ENCODE peak calls at places on chromosomes 1 and 21, in five cellular contexts. N is MG63; Z is lung; C is stimulated activated CD4-positive, alpha-beta T cell treated with anti-CD3 and anti-CD28 coated beads, Interleukin-2, amount 100 ng/mL, for 48 hours; B is activated T-helper 1 cell treated with anti-CD3 and anti-CD28 coated beads, Interleukin-12 subunit alpha, Interleukin-12 subunit beta, Interleukin-2, Interleukin-4 antibody, amounts not matched to agents 30 ng/mL and 10 ng/mL and 1 ng/mL, durations not matched to agents 14 hours and 24 hours and 36 hours. E is an unnamed sample.

GRCh38 chr1:12799730-12800129 is 8.5 kb downstream of the PRAMEF1 start:
- DNase-seq in Z (no peak), C (no peak), N (no peak), B (no peak), E (no peak)

GRCh38 chr1:150321826-150322166 is 463 bp downstream of the PRPF3 start:
- DNase-seq in N (no peak), B (no peak), Z (no peak), C (no peak), E (no peak)

GRCh38 chr1:202144510-202145324 is at the start of gene ARL8A:
- DNase-seq in B (peak; percentile 71), N (peak; percentile 74), C (no peak), Z (peak; percentile 68), E (peak; percentile 70)

GRCh38 chr1:161069731-161070270 is at the start of gene ARHGAP30:
- DNase-seq in Z (peak; percentile 77), C (peak; percentile 66), N (no peak), B (peak; percentile 84), E (peak; percentile 35)

GRCh38 chr1:47340227-47340626 is 6.6 kb downstream of the CMPK1 start:
- DNase-seq in B (no peak), N (no peak), Z (no peak), C (no peak), E (no peak)

GRCh38 chr1:206933333-206933945 is 11.7 kb upstream of the FCMR start:
- DNase-seq in C (peak; percentile 72), N (peak; percentile 32), B (peak; percentile 37), Z (peak; percentile 52), E (no peak)

GRCh38 chr1:9852410-9853301 is 28.9 kb upstream of the CLSTN1 start:
- DNase-seq in Z (no peak), C (no peak), B (no peak), N (no peak), E (peak; percentile 83)

GRCh38 chr1:2457444-2457843 is 18.6 kb upstream of the PLCH2 start:
- DNase-seq in Z (no peak), N (no peak), B (no peak), C (no peak), E (no peak)

GRCh38 chr1:37393585-37394120 is 80.7 kb upstream of the ZC3H12A start:
- DNase-seq in B (no peak), N (no peak), C (no peak), Z (no peak), E (no peak)

GRCh38 chr1:116407033-116407432 is 34.0 kb downstream of the ATP1A1 start:
- DNase-seq in C (no peak), B (no peak), N (no peak), Z (no peak), E (no peak)

GRCh38 chr1:7707527-7707926 is 63.6 kb upstream of the VAMP3 start:
- DNase-seq in B (no peak), C (no peak), N (peak; percentile 30), Z (no peak), E (no peak)

GRCh38 chr1:202143011-202143767 is 1.3 kb downstream of the ARL8A start:
- DNase-seq in C (no peak), B (no peak), N (no peak), Z (peak; percentile 47), E (no peak)

GRCh38 chr21:34543017-34543416 is 31.0 kb upstream of the KCNE1 start:
- DNase-seq in N (no peak), B (no peak), Z (no peak), C (no peak), E (no peak)

GRCh38 chr1:19656780-19657475 is 7.7 kb upstream of the HTR6 start:
- DNase-seq in C (no peak), Z (no peak), N (no peak), B (no peak), E (no peak)

GRCh38 chr1:244665771-244666217 is 12.9 kb downstream of the DESI2 start:
- DNase-seq in B (no peak), N (no peak), C (no peak), Z (no peak), E (no peak)

GRCh38 chr1:160144921-160145320 is 6.5 kb upstream of the ATP1A4 start:
- DNase-seq in Z (no peak), B (no peak), C (no peak), N (peak; percentile 55), E (no peak)

GRCh38 chr1:1303736-1304135 is 4.0 kb downstream of the ACAP3 start:
- DNase-seq in N (no peak), B (no peak), Z (no peak), C (no peak), E (no peak)

GRCh38 chr1:114692947-114693346 is 2.4 kb downstream of the AMPD1 start:
- DNase-seq in B (no peak), C (no peak), Z (no peak), N (no peak), E (no peak)

GRCh38 chr1:13836631-13837030 is 136.6 kb downstream of the PRDM2 start:
- DNase-seq in Z (no peak), N (no peak), B (no peak), C (no peak), E (no peak)

GRCh38 chr1:63547621-63548294 is 24.4 kb downstream of the EFCAB7 start:
- DNase-seq in B (no peak), Z (no peak), N (peak; percentile 59), C (no peak), E (no peak)

GRCh38 chr1:35437200-35437599 is 120.0 kb downstream of the KIAA0319L start:
- DNase-seq in N (no peak), C (no peak), Z (no peak), B (no peak), E (no peak)

GRCh38 chr1:10867138-10867721 is 70.8 kb upstream of the CASZ1 start:
- DNase-seq in N (peak; percentile 67), Z (peak; percentile 38), B (peak; percentile 48), C (peak; percentile 64), E (peak; percentile 62)

GRCh38 chr1:59332983-59333382 is 36.1 kb downstream of the FGGY start:
- DNase-seq in Z (no peak), N (peak; percentile 14), C (peak; percentile 2), B (peak; percentile 47), E (no peak)

GRCh38 chr1:247433922-247434476 is 18.0 kb downstream of the NLRP3 start:
- DNase-seq in B (no peak), Z (no peak), N (no peak), C (no peak), E (no peak)

GRCh38 chr1:90335566-90335965 is 340.7 kb downstream of the ZNF326 start:
- DNase-seq in Z (no peak), C (no peak), B (no peak), N (no peak), E (no peak)

GRCh38 chr1:93565496-93566221 is 116.0 kb downstream of the BCAR3 start:
- DNase-seq in C (no peak), B (no peak), Z (no peak), N (peak; percentile 65), E (no peak)

GRCh38 chr1:65538013-65538578 is 117.6 kb downstream of the LEPR start:
- DNase-seq in N (no peak), B (no peak), Z (no peak), C (no peak), E (no peak)

GRCh38 chr21:45768741-45769049 is 125.2 kb downstream of the PCBP3 start:
- DNase-seq in C (no peak), Z (no peak), B (no peak), N (peak; percentile 19), E (no peak)

GRCh38 chr1:20992327-20993056 is 184.2 kb downstream of the EIF4G3 start:
- DNase-seq in N (no peak), C (no peak), Z (no peak), B (no peak), E (no peak)

GRCh38 chr1:16418823-16419425 is 18.3 kb downstream of the SPATA21 start:
- DNase-seq in B (no peak), N (no peak), C (no peak), Z (no peak), E (no peak)

GRCh38 chr1:11316701-11317100 is 43.7 kb downstream of the UBIAD1 start:
- DNase-seq in B (no peak), N (peak; percentile 56), Z (no peak), C (no peak), E (no peak)

GRCh38 chr1:235317179-235317578 is 10.8 kb downstream of the ARID4B start:
- DNase-seq in C (no peak), Z (no peak), B (no peak), N (no peak), E (no peak)

GRCh38 chr1:195482137-195482536 is 1126.1 kb downstream of the KCNT2 start:
- DNase-seq in B (no peak), N (no peak), C (no peak), Z (no peak), E (no peak)